ENCODE peak calls at places on chromosomes 13 and 19, in six cellular contexts. One of them, this sample, is unnamed.

GRCh38 chr19:52048604-52049493 is at the start of gene ZNF432:
- DNase-seq in germinal center: peak
- DNase-seq in CD8-positive, alpha-beta memory T cell: peak
- DNase-seq in 8988T: no peak
- DNase-seq in stimulated activated CD8-positive, alpha-beta memory T cell treated with anti-CD3 and anti-CD28 coated beads, Interleukin-7, amount 100 ng/mL, for 1 hour: peak
- DNase-seq in immature natural killer cell: peak
- DNase-seq in this sample: peak

GRCh38 chr19:2717638-2718541 is 3.3 kb downstream of the DIRAS1 start:
- DNase-seq in immature natural killer cell: no peak
- DNase-seq in 8988T: no peak
- DNase-seq in CD8-positive, alpha-beta memory T cell: no peak
- DNase-seq in germinal center: no peak
- DNase-seq in stimulated activated CD8-positive, alpha-beta memory T cell treated with anti-CD3 and anti-CD28 coated beads, Interleukin-7, amount 100 ng/mL, for 1 hour: no peak
- DNase-seq in this sample: no peak

GRCh38 chr13:99733346-99733745 is 232.1 kb downstream of the TM9SF2 start:
- DNase-seq in immature natural killer cell: no peak
- DNase-seq in stimulated activated CD8-positive, alpha-beta memory T cell treated with anti-CD3 and anti-CD28 coated beads, Interleukin-7, amount 100 ng/mL, for 1 hour: no peak
- DNase-seq in 8988T: no peak
- DNase-seq in germinal center: no peak
- DNase-seq in CD8-positive, alpha-beta memory T cell: no peak
- DNase-seq in this sample: no peak

GRCh38 chr13:32893176-32893575 is 123.0 kb upstream of the KL start:
- DNase-seq in 8988T: no peak
- DNase-seq in immature natural killer cell: no peak
- DNase-seq in CD8-positive, alpha-beta memory T cell: no peak
- DNase-seq in stimulated activated CD8-positive, alpha-beta memory T cell treated with anti-CD3 and anti-CD28 coated beads, Interleukin-7, amount 100 ng/mL, for 1 hour: no peak
- DNase-seq in germinal center: no peak
- DNase-seq in this sample: no peak

GRCh38 chr13:103097366-103097928 is 31.2 kb upstream of the SLC10A2 start:
- DNase-seq in immature natural killer cell: no peak
- DNase-seq in germinal center: no peak
- DNase-seq in stimulated activated CD8-positive, alpha-beta memory T cell treated with anti-CD3 and anti-CD28 coated beads, Interleukin-7, amount 100 ng/mL, for 1 hour: no peak
- DNase-seq in 8988T: no peak
- DNase-seq in CD8-positive, alpha-beta memory T cell: no peak
- DNase-seq in this sample: no peak

GRCh38 chr13:34942732-34943674 is 933 bp downstream of the NBEA start:
- DNase-seq in 8988T: no peak
- DNase-seq in germinal center: peak
- DNase-seq in immature natural killer cell: no peak
- DNase-seq in stimulated activated CD8-positive, alpha-beta memory T cell treated with anti-CD3 and anti-CD28 coated beads, Interleukin-7, amount 100 ng/mL, for 1 hour: no peak
- DNase-seq in CD8-positive, alpha-beta memory T cell: no peak
- DNase-seq in this sample: no peak

GRCh38 chr19:34217952-34218817 is 36.2 kb upstream of the GARRE1 start:
- DNase-seq in immature natural killer cell: peak
- DNase-seq in germinal center: no peak
- DNase-seq in stimulated activated CD8-positive, alpha-beta memory T cell treated with anti-CD3 and anti-CD28 coated beads, Interleukin-7, amount 100 ng/mL, for 1 hour: peak
- DNase-seq in 8988T: no peak
- DNase-seq in CD8-positive, alpha-beta memory T cell: peak
- DNase-seq in this sample: peak

GRCh38 chr19:49422407-49423277 is 599 bp downstream of the PTH2 start:
- DNase-seq in CD8-positive, alpha-beta memory T cell: peak
- DNase-seq in germinal center: no peak
- DNase-seq in immature natural killer cell: peak
- DNase-seq in 8988T: no peak
- DNase-seq in stimulated activated CD8-positive, alpha-beta memory T cell treated with anti-CD3 and anti-CD28 coated beads, Interleukin-7, amount 100 ng/mL, for 1 hour: no peak
- DNase-seq in this sample: no peak

GRCh38 chr19:18109731-18110671 is 12.4 kb downstream of the MAST3 start:
- DNase-seq in immature natural killer cell: peak
- DNase-seq in germinal center: peak
- DNase-seq in 8988T: peak
- DNase-seq in stimulated activated CD8-positive, alpha-beta memory T cell treated with anti-CD3 and anti-CD28 coated beads, Interleukin-7, amount 100 ng/mL, for 1 hour: no peak
- DNase-seq in CD8-positive, alpha-beta memory T cell: peak
- DNase-seq in this sample: no peak

GRCh38 chr19:50835103-50835784 is 1.9 kb upstream of the KLK15 start:
- DNase-seq in 8988T: no peak
- DNase-seq in CD8-positive, alpha-beta memory T cell: no peak
- DNase-seq in germinal center: no peak
- DNase-seq in immature natural killer cell: no peak
- DNase-seq in stimulated activated CD8-positive, alpha-beta memory T cell treated with anti-CD3 and anti-CD28 coated beads, Interleukin-7, amount 100 ng/mL, for 1 hour: no peak
- DNase-seq in this sample: no peak

GRCh38 chr13:51894239-51894638 is 32.5 kb downstream of the CCDC70 start:
- DNase-seq in CD8-positive, alpha-beta memory T cell: no peak
- DNase-seq in 8988T: no peak
- DNase-seq in immature natural killer cell: no peak
- DNase-seq in germinal center: no peak
- DNase-seq in stimulated activated CD8-positive, alpha-beta memory T cell treated with anti-CD3 and anti-CD28 coated beads, Interleukin-7, amount 100 ng/mL, for 1 hour: no peak
- DNase-seq in this sample: no peak

GRCh38 chr19:31127132-31127967 is 221.9 kb downstream of the TSHZ3 start:
- DNase-seq in germinal center: no peak
- DNase-seq in immature natural killer cell: no peak
- DNase-seq in CD8-positive, alpha-beta memory T cell: no peak
- DNase-seq in stimulated activated CD8-positive, alpha-beta memory T cell treated with anti-CD3 and anti-CD28 coated beads, Interleukin-7, amount 100 ng/mL, for 1 hour: no peak
- DNase-seq in 8988T: peak
- DNase-seq in this sample: peak

GRCh38 chr13:95296326-95296939 is 4.8 kb downstream of the ABCC4 start:
- DNase-seq in germinal center: no peak
- DNase-seq in stimulated activated CD8-positive, alpha-beta memory T cell treated with anti-CD3 and anti-CD28 coated beads, Interleukin-7, amount 100 ng/mL, for 1 hour: no peak
- DNase-seq in CD8-positive, alpha-beta memory T cell: no peak
- DNase-seq in 8988T: peak
- DNase-seq in immature natural killer cell: no peak
- DNase-seq in this sample: no peak

GRCh38 chr19:48813123-48813911 is 2.5 kb upstream of the BCAT2 start:
- DNase-seq in stimulated activated CD8-positive, alpha-beta memory T cell treated with anti-CD3 and anti-CD28 coated beads, Interleukin-7, amount 100 ng/mL, for 1 hour: no peak
- DNase-seq in CD8-positive, alpha-beta memory T cell: no peak
- DNase-seq in 8988T: no peak
- DNase-seq in immature natural killer cell: no peak
- DNase-seq in germinal center: no peak
- DNase-seq in this sample: no peak

GRCh38 chr13:64130170-64130569 is 2714.5 kb upstream of the PCDH20 start:
- DNase-seq in 8988T: no peak
- DNase-seq in immature natural killer cell: no peak
- DNase-seq in CD8-positive, alpha-beta memory T cell: no peak
- DNase-seq in stimulated activated CD8-positive, alpha-beta memory T cell treated with anti-CD3 and anti-CD28 coated beads, Interleukin-7, amount 100 ng/mL, for 1 hour: no peak
- DNase-seq in germinal center: no peak
- DNase-seq in this sample: no peak

GRCh38 chr13:104594801-104595200 is 1528.6 kb upstream of the SLC10A2 start:
- DNase-seq in 8988T: no peak
- DNase-seq in stimulated activated CD8-positive, alpha-beta memory T cell treated with anti-CD3 and anti-CD28 coated beads, Interleukin-7, amount 100 ng/mL, for 1 hour: no peak
- DNase-seq in immature natural killer cell: no peak
- DNase-seq in germinal center: no peak
- DNase-seq in CD8-positive, alpha-beta memory T cell: no peak
- DNase-seq in this sample: no peak

GRCh38 chr13:98384739-98385138 is 192.2 kb downstream of the STK24 start:
- DNase-seq in CD8-positive, alpha-beta memory T cell: no peak
- DNase-seq in germinal center: no peak
- DNase-seq in 8988T: no peak
- DNase-seq in stimulated activated CD8-positive, alpha-beta memory T cell treated with anti-CD3 and anti-CD28 coated beads, Interleukin-7, amount 100 ng/mL, for 1 hour: no peak
- DNase-seq in immature natural killer cell: no peak
- DNase-seq in this sample: peak

GRCh38 chr19:55247621-55248099 is 11.2 kb downstream of the PPP6R1 start:
- DNase-seq in immature natural killer cell: no peak
- DNase-seq in 8988T: no peak
- DNase-seq in stimulated activated CD8-positive, alpha-beta memory T cell treated with anti-CD3 and anti-CD28 coated beads, Interleukin-7, amount 100 ng/mL, for 1 hour: no peak
- DNase-seq in CD8-positive, alpha-beta memory T cell: no peak
- DNase-seq in germinal center: no peak
- DNase-seq in this sample: no peak

GRCh38 chr13:79625517-79625916 is 144.6 kb downstream of the NDFIP2 start:
- DNase-seq in immature natural killer cell: no peak
- DNase-seq in 8988T: no peak
- DNase-seq in germinal center: no peak
- DNase-seq in CD8-positive, alpha-beta memory T cell: no peak
- DNase-seq in stimulated activated CD8-positive, alpha-beta memory T cell treated with anti-CD3 and anti-CD28 coated beads, Interleukin-7, amount 100 ng/mL, for 1 hour: no peak
- DNase-seq in this sample: no peak

GRCh38 chr13:42110410-42111155 is 62.1 kb downstream of the DGKH start:
- DNase-seq in immature natural killer cell: peak
- DNase-seq in stimulated activated CD8-positive, alpha-beta memory T cell treated with anti-CD3 and anti-CD28 coated beads, Interleukin-7, amount 100 ng/mL, for 1 hour: no peak
- DNase-seq in 8988T: no peak
- DNase-seq in CD8-positive, alpha-beta memory T cell: peak
- DNase-seq in germinal center: peak
- DNase-seq in this sample: peak

GRCh38 chr19:38693380-38694223 is 46.2 kb downstream of the ACTN4 start:
- DNase-seq in CD8-positive, alpha-beta memory T cell: peak
- DNase-seq in stimulated activated CD8-positive, alpha-beta memory T cell treated with anti-CD3 and anti-CD28 coated beads, Interleukin-7, amount 100 ng/mL, for 1 hour: no peak
- DNase-seq in immature natural killer cell: peak
- DNase-seq in 8988T: peak
- DNase-seq in germinal center: peak
- DNase-seq in this sample: peak

GRCh38 chr19:52665047-52665446 is 26.9 kb upstream of the ZNF83 start:
- DNase-seq in germinal center: no peak
- DNase-seq in immature natural killer cell: no peak
- DNase-seq in stimulated activated CD8-positive, alpha-beta memory T cell treated with anti-CD3 and anti-CD28 coated beads, Interleukin-7, amount 100 ng/mL, for 1 hour: no peak
- DNase-seq in CD8-positive, alpha-beta memory T cell: no peak
- DNase-seq in 8988T: no peak
- DNase-seq in this sample: no peak

GRCh38 chr13:110758195-110758594 is 44.7 kb downstream of the ING1 start:
- DNase-seq in immature natural killer cell: no peak
- DNase-seq in stimulated activated CD8-positive, alpha-beta memory T cell treated with anti-CD3 and anti-CD28 coated beads, Interleukin-7, amount 100 ng/mL, for 1 hour: no peak
- DNase-seq in CD8-positive, alpha-beta memory T cell: no peak
- DNase-seq in germinal center: no peak
- DNase-seq in 8988T: no peak
- DNase-seq in this sample: no peak